ENCODE peak calls at places on chromosomes 1 and 21, in eight cellular contexts. L, N, C, D, S, I, W and E are unnamed samples.
A peak's percentile ranks its signal among the peaks of the same experiment; 100 is the strongest.

GRCh38 chr1:170675825-170676224 is 11.9 kb downstream of the PRRX1 start:
- DNase-seq in S (no peak), D (no peak), N (no peak), C (no peak), I (no peak), W (no peak), L (no peak), E (no peak)

GRCh38 chr21:38181101-38181500 is 75.7 kb upstream of the KCNJ15 start:
- DNase-seq in L (no peak), D (no peak), C (peak; percentile 81), I (no peak), S (no peak), W (peak; percentile 71), N (no peak), E (no peak)

GRCh38 chr1:7885513-7886298 is 32.8 kb upstream of the UTS2 start:
- DNase-seq in D (no peak), C (no peak), I (no peak), W (no peak), N (no peak), L (peak; percentile 60), S (peak; percentile 95), E (no peak)

GRCh38 chr21:34521561-34521960 is 9.6 kb upstream of the KCNE1 start:
- DNase-seq in L (no peak), C (no peak), N (no peak), I (no peak), W (no peak), D (no peak), S (no peak), E (no peak)

GRCh38 chr1:229140018-229140417 is 130.9 kb upstream of the RAB4A start:
- DNase-seq in C (no peak), D (no peak), S (no peak), L (no peak), I (no peak), W (no peak), N (no peak), E (no peak)

GRCh38 chr1:223500560-223501425 is 107.6 kb downstream of the CCDC185 start:
- DNase-seq in D (peak; percentile 78), N (no peak), C (peak; percentile 33), W (peak; percentile 93), I (no peak), S (no peak), L (no peak), E (no peak)

GRCh38 chr1:193234523-193234922 is 48.1 kb upstream of the B3GALT2 start:
- DNase-seq in D (no peak), L (no peak), C (no peak), I (no peak), N (no peak), S (no peak), W (no peak), E (no peak)

GRCh38 chr1:231931146-231931545 is 304.6 kb downstream of the DISC1 start:
- DNase-seq in L (no peak), S (no peak), I (no peak), N (no peak), D (no peak), C (no peak), W (peak; percentile 78), E (no peak)

GRCh38 chr1:235023197-235024044 is 105.2 kb downstream of the TOMM20 start:
- DNase-seq in L (no peak), S (no peak), N (no peak), W (no peak), D (no peak), C (no peak), I (no peak), E (no peak)

GRCh38 chr1:236516929-236517704 is 6.7 kb upstream of the LGALS8 start:
- DNase-seq in W (no peak), C (no peak), L (no peak), N (no peak), S (no peak), I (no peak), D (no peak), E (no peak)

GRCh38 chr1:236154671-236155398 is 12.5 kb downstream of the GPR137B start:
- DNase-seq in D (no peak), C (no peak), I (no peak), W (no peak), N (no peak), L (no peak), S (no peak), E (no peak)

GRCh38 chr1:1291611-1292441 is 11.6 kb downstream of the SCNN1D start:
- DNase-seq in C (no peak), D (peak; percentile 41), S (peak; percentile 85), I (peak; percentile 84), L (peak; percentile 80), N (peak; percentile 44), W (peak; percentile 53), E (peak; percentile 83)

GRCh38 chr1:242426271-242426905 is 98.1 kb downstream of the PLD5 start:
- DNase-seq in C (no peak), N (no peak), D (no peak), L (no peak), I (no peak), W (no peak), S (no peak), E (no peak)

GRCh38 chr1:204556458-204557052 is 40.3 kb downstream of the MDM4 start:
- DNase-seq in L (no peak), W (no peak), N (no peak), S (no peak), D (no peak), I (no peak), C (no peak), E (no peak)

GRCh38 chr1:3352084-3352951 is 102.1 kb upstream of the ARHGEF16 start:
- DNase-seq in D (peak; percentile 80), S (peak; percentile 58), I (peak; percentile 77), C (no peak), L (no peak), N (peak; percentile 82), W (peak; percentile 82), E (peak; percentile 94)

GRCh38 chr21:22892041-22892440 is 1893.8 kb downstream of the NCAM2 start:
- DNase-seq in W (no peak), N (no peak), I (no peak), D (no peak), C (no peak), L (no peak), S (no peak), E (no peak)

GRCh38 chr1:209416009-209416408 is 167.5 kb upstream of the CAMK1G start:
- DNase-seq in W (no peak), S (no peak), N (no peak), D (no peak), L (no peak), C (no peak), I (no peak), E (peak; percentile 33)

GRCh38 chr1:91166106-91166712 is 144.4 kb upstream of the ZNF644 start:
- DNase-seq in S (peak; percentile 35), D (peak; percentile 55), I (peak; percentile 72), L (no peak), N (peak; percentile 37), C (no peak), W (peak; percentile 53), E (peak; percentile 87)

GRCh38 chr1:198465201-198466144 is 75.0 kb downstream of the ATP6V1G3 start:
- DNase-seq in S (no peak), D (peak; percentile 32), W (peak; percentile 65), I (peak; percentile 48), N (no peak), C (peak; percentile 43), L (no peak), E (peak; percentile 55)
- H3K4me3 ChIP-seq in S (no peak overlapping the region), D (no peak overlapping the region), W (no peak overlapping the region), I (no peak overlapping the region), N (no peak overlapping the region), C (no peak overlapping the region), L (no peak overlapping the region), E (no peak overlapping the region)

DNA sequence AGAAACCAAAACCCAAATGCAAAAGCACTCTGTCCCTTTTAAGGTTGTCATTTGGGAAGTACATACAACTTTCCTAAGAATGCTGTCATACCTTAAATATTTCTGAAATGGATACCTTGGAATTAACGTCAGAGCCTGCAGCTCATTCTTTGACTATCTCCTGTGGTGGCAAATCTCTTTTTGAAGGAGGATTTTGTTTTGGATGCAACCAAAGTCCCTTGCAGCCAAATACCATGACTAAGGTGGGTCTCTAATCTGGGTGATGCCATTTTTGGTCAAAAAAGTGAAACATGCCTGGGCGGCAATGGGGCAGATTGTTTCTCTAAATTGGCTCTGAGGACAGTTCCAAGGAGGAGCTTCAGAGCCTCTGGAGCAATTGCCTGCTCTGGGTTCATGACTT is 25.3 kb downstream of the ADAMTS1 start:
- DNase-seq in D (no peak), N (no peak), W (no peak), S (no peak), C (no peak), L (no peak), I (no peak), E (no peak)
- H3K4me3 ChIP-seq in D (no peak overlapping the region), N (no peak overlapping the region), W (no peak overlapping the region), S (no peak overlapping the region), C (no peak overlapping the region), L (no peak overlapping the region), I (no peak overlapping the region), E (no peak overlapping the region)

GRCh38 chr1:19289244-19289643 is 674 bp upstream of the AKR7A3 start:
- DNase-seq in C (no peak), W (no peak), L (no peak), I (no peak), S (no peak), N (no peak), D (no peak), E (no peak)
- H3K4me3 ChIP-seq in C (peak overlapping the region; percentile 36), W (no peak overlapping the region), L (peak overlapping the region; percentile 61), I (no peak overlapping the region), S (peak overlapping the region; percentile 38), N (peak overlapping the region; percentile 46), D (peak overlapping the region; percentile 52), E (peak overlapping the region; percentile 44)

GRCh38 chr1:39080884-39081265 is 54.7 kb downstream of the NDUFS5 start:
- DNase-seq in W (no peak), I (peak; percentile 76), L (no peak), C (no peak), D (no peak), S (no peak), N (no peak), E (peak; percentile 93)

GRCh38 chr1:39081266-39082139 is 55.4 kb downstream of the NDUFS5 start:
- DNase-seq in C (no peak), I (peak; percentile 67), S (peak; percentile 16), W (no peak), D (no peak), L (no peak), N (no peak), E (no peak)

GRCh38 chr1:39082811-39083576 is 56.8 kb downstream of the NDUFS5 start:
- DNase-seq in I (no peak), C (no peak), W (no peak), S (no peak), D (no peak), L (no peak), N (no peak), E (no peak)

GRCh38 chr1:39084191-39084590 is 58.0 kb downstream of the NDUFS5 start:
- DNase-seq in L (no peak), C (no peak), N (no peak), S (no peak), D (no peak), I (no peak), W (no peak), E (no peak)

DNA sequence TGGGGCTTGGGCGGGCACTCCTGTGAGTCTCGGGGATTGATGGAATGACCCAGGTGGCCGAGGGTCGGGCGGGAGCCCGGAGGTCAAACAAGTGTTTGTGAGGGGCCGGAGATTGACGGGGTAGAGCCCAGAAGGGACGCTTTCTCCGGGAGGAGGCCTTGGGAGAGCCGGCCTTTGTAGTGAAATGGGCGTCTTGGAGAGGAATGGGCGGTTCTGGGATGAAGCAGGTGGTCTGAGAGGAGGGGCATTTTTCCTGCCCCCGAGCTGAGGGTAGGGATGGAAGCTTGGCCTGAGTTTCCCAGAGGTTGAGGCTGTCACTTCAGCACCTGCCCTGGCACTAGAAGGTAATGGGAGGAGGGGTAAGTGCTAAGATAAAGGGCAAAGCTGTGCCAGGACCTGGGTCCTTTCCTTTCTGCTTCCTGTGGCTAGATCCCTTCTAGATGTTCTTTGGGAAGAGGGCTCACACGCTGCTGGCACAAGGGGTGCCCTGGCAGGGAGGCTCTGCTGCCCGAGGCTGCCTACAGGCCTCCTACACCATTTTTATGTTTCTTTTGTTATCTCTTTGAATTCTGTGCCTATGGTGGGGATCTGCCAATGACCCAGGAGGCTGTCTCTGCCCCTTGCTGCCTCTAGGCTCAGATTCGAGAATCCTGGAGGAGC is 56.1 kb downstream of the NDUFS5 start:
- DNase-seq in I (no peak), S (no peak), W (no peak), L (no peak), N (no peak), C (no peak), D (no peak), E (peak; percentile 61)
- H3K4me3 ChIP-seq in I (peak overlapping the region; percentile 95), S (no peak overlapping the region), W (peak overlapping the region; percentile 12), L (peak overlapping the region; percentile 88), N (peak overlapping the region; percentile 52), C (peak overlapping the region; percentile 25), D (peak overlapping the region; percentile 55), E (peak overlapping the region; percentile 96)